ENCODE peak calls at places on chromosome 22, in ten cellular contexts. K is right lobe of liver; S is kidney epithelial cell; Y is stimulated activated CD4-positive, alpha-beta T cell treated with anti-CD3 and anti-CD28 coated beads, Interleukin-12 subunit alpha, Interleukin-12 subunit beta, amount 100 ng/mL, for 48 hours; H is A549; P is fibroblast of gingiva; C is anterior cingulate cortex; I is effector CD4-positive, alpha-beta T cell; W is CD8-positive, alpha-beta memory T cell; L is HCEC 1CT. O is an unnamed sample.
A peak's percentile ranks its signal among the peaks of the same experiment; 100 is the strongest.

GRCh38 chr22:39292561-39293074 is 26.8 kb downstream of the RPL3 start:
- DNase-seq in K (peak; percentile 95), Y (no peak), W (no peak), C (peak; percentile 40), L (peak; percentile 91), S (peak; percentile 92), I (no peak), H (peak; percentile 81), P (peak; percentile 82), O (peak; percentile 75)

GRCh38 chr22:43643362-43643761 is 168.7 kb downstream of the EFCAB6 start:
- DNase-seq in K (no peak), S (no peak), Y (no peak), P (no peak), C (peak; percentile 32), I (no peak), L (no peak), W (no peak), H (no peak), O (no peak)

GRCh38 chr22:27299181-27300085 is 502.1 kb downstream of the MN1 start:
- DNase-seq in H (no peak), L (no peak), K (no peak), C (no peak), Y (no peak), I (no peak), S (no peak), P (no peak), W (no peak), O (no peak)

GRCh38 chr22:32615874-32616564 is 141.4 kb downstream of the FBXO7 start:
- DNase-seq in H (no peak), I (no peak), S (no peak), C (no peak), Y (no peak), W (no peak), K (no peak), P (no peak), L (no peak), O (no peak)

GRCh38 chr22:25853078-25853477 is 111.1 kb downstream of the MYO18B start:
- DNase-seq in S (no peak), W (no peak), H (no peak), C (no peak), I (no peak), P (no peak), L (no peak), Y (no peak), K (no peak), O (no peak)

GRCh38 chr22:22951035-22951434 is 63.4 kb downstream of the IGLL5 start:
- DNase-seq in P (no peak), H (no peak), K (no peak), L (no peak), Y (no peak), C (no peak), W (no peak), I (no peak), S (no peak), O (no peak)

GRCh38 chr22:32574397-32574796 is 99.8 kb downstream of the FBXO7 start:
- DNase-seq in W (no peak), L (no peak), P (no peak), K (no peak), Y (no peak), H (no peak), S (no peak), I (no peak), C (no peak), O (no peak)

GRCh38 chr22:31870890-31871289 is 73.4 kb upstream of the YWHAH start:
- DNase-seq in Y (no peak), H (peak; percentile 68), L (peak; percentile 88), K (no peak), C (no peak), I (no peak), P (peak; percentile 75), S (no peak), W (no peak), O (no peak)